ENCODE peak calls at places on chromosomes 5 and 9, in four cellular contexts. One of them, this sample, is unnamed. For H3K9me3, the result is how much of the 10 kb centered on the place peaks cover.

GRCh38 chr5:50553560-50553984 is 112.5 kb upstream of the EMB start:
- DNase-seq in prostate gland: peak
- DNase-seq in H1: no peak
- DNase-seq in endothelial cell of umbilical vein: no peak
- DNase-seq in this sample: peak

GRCh38 chr9:113707953-113708695 is 168.0 kb upstream of the ZNF618 start:
- DNase-seq in prostate gland: no peak
- DNase-seq in H1: peak
- DNase-seq in endothelial cell of umbilical vein: no peak
- DNase-seq in this sample: no peak

GRCh38 chr9:132327537-132327936 is 27.2 kb downstream of the SETX start:
- DNase-seq in prostate gland: no peak
- DNase-seq in H1: no peak
- DNase-seq in endothelial cell of umbilical vein: no peak
- DNase-seq in this sample: no peak

GRCh38 chr9:272251-273213 is 57.9 kb downstream of the DOCK8 start:
- DNase-seq in prostate gland: no peak
- DNase-seq in H1: no peak
- DNase-seq in endothelial cell of umbilical vein: no peak
- DNase-seq in this sample: no peak

GRCh38 chr9:120394058-120394669 is 185.8 kb downstream of the CDK5RAP2 start:
- DNase-seq in prostate gland: no peak
- DNase-seq in H1: no peak
- DNase-seq in endothelial cell of umbilical vein: no peak
- DNase-seq in this sample: no peak

GRCh38 chr9:82988488-82988887 is 74.5 kb downstream of the RASEF start:
- DNase-seq in prostate gland: no peak
- DNase-seq in H1: no peak
- DNase-seq in endothelial cell of umbilical vein: no peak
- DNase-seq in this sample: no peak

GRCh38 chr9:129888809-129889460 is 53.7 kb downstream of the USP20 start:
- DNase-seq in prostate gland: no peak
- DNase-seq in H1: no peak
- DNase-seq in endothelial cell of umbilical vein: no peak
- DNase-seq in this sample: no peak

GRCh38 chr5:116733995-116734716 is 159.5 kb upstream of the SEMA6A start:
- DNase-seq in prostate gland: peak
- DNase-seq in H1: peak
- DNase-seq in endothelial cell of umbilical vein: no peak
- DNase-seq in this sample: no peak

GRCh38 chr5:135821061-135821781 is 13.2 kb upstream of the SLC25A48 start:
- DNase-seq in prostate gland: no peak
- DNase-seq in H1: no peak
- DNase-seq in endothelial cell of umbilical vein: no peak
- DNase-seq in this sample: no peak

GRCh38 chr5:3913264-3913663 is 317.6 kb downstream of the IRX1 start:
- DNase-seq in prostate gland: no peak
- DNase-seq in H1: no peak
- DNase-seq in endothelial cell of umbilical vein: no peak
- DNase-seq in this sample: no peak

GRCh38 chr5:10668697-10669096 is 92.3 kb downstream of the DAP start:
- DNase-seq in prostate gland: no peak
- DNase-seq in H1: no peak
- DNase-seq in endothelial cell of umbilical vein: no peak
- DNase-seq in this sample: no peak

GRCh38 chr9:71885467-71885866 is 25.5 kb downstream of the ABHD17B start:
- DNase-seq in prostate gland: no peak
- DNase-seq in H1: no peak
- DNase-seq in endothelial cell of umbilical vein: peak
- DNase-seq in this sample: no peak

GRCh38 chr9:107282268-107282667 is 811 bp upstream of the RAD23B start:
- DNase-seq in prostate gland: peak
- DNase-seq in H1: no peak
- DNase-seq in endothelial cell of umbilical vein: no peak
- DNase-seq in this sample: no peak

GRCh38 chr5:43370352-43370751 is 41.8 kb downstream of the CCL28 start:
- DNase-seq in prostate gland: no peak
- DNase-seq in H1: no peak
- DNase-seq in endothelial cell of umbilical vein: no peak
- DNase-seq in this sample: no peak

GRCh38 chr5:82164957-82165698 is 113.0 kb downstream of the RPS23 start:
- DNase-seq in prostate gland: peak
- DNase-seq in H1: no peak
- DNase-seq in endothelial cell of umbilical vein: no peak
- DNase-seq in this sample: peak

GRCh38 chr9:15206949-15207696 is 99.9 kb downstream of the TTC39B start:
- DNase-seq in prostate gland: no peak
- DNase-seq in H1: no peak
- DNase-seq in endothelial cell of umbilical vein: no peak
- DNase-seq in this sample: no peak

GRCh38 chr5:142618125-142618524 is 67.8 kb downstream of the FGF1 start:
- DNase-seq in prostate gland: no peak
- DNase-seq in H1: no peak
- DNase-seq in endothelial cell of umbilical vein: peak
- DNase-seq in this sample: no peak

GRCh38 chr5:147226512-147226911 is 8.3 kb upstream of the STK32A start:
- DNase-seq in prostate gland: no peak
- DNase-seq in H1: no peak
- DNase-seq in endothelial cell of umbilical vein: no peak
- DNase-seq in this sample: peak

GRCh38 chr9:36023260-36024048 is 13.3 kb upstream of the RECK start:
- DNase-seq in prostate gland: peak
- DNase-seq in H1: peak
- DNase-seq in endothelial cell of umbilical vein: peak
- DNase-seq in this sample: peak

GRCh38 chr9:130498298-130498917 is 53.6 kb downstream of the ASS1 start:
- DNase-seq in prostate gland: no peak
- DNase-seq in H1: no peak
- DNase-seq in endothelial cell of umbilical vein: no peak
- DNase-seq in this sample: no peak

GRCh38 chr5:120083851-120084615 is 380.1 kb upstream of the PRR16 start:
- DNase-seq in prostate gland: no peak
- DNase-seq in H1: no peak
- DNase-seq in endothelial cell of umbilical vein: no peak
- DNase-seq in this sample: no peak

GRCh38 chr5:11958321-11958720 is 54.1 kb upstream of the CTNND2 start:
- DNase-seq in prostate gland: no peak
- DNase-seq in H1: no peak
- DNase-seq in endothelial cell of umbilical vein: no peak
- DNase-seq in this sample: no peak

GRCh38 chr9:28317706-28318210 is 744.5 kb upstream of the C9orf72 start:
- DNase-seq in prostate gland: no peak
- DNase-seq in H1: no peak
- DNase-seq in endothelial cell of umbilical vein: no peak
- DNase-seq in this sample: no peak

GRCh38 chr9:111301195-111301594 is 28.8 kb downstream of the OR2K2 start:
- DNase-seq in prostate gland: no peak
- DNase-seq in H1: no peak
- DNase-seq in endothelial cell of umbilical vein: no peak
- DNase-seq in this sample: no peak

GRCh38 chr5:150377964-150378694 is 20.6 kb downstream of the TCOF1 start:
- DNase-seq in prostate gland: no peak
- DNase-seq in H1: no peak
- DNase-seq in endothelial cell of umbilical vein: no peak
- DNase-seq in this sample: no peak

GRCh38 chr5:12272389-12272788 is 368.1 kb upstream of the CTNND2 start:
- DNase-seq in prostate gland: no peak
- DNase-seq in H1: peak
- DNase-seq in endothelial cell of umbilical vein: no peak
- DNase-seq in this sample: no peak

GRCh38 chr5:100616291-100616690 is 81.1 kb downstream of the FAM174A start:
- DNase-seq in prostate gland: no peak
- DNase-seq in H1: no peak
- DNase-seq in endothelial cell of umbilical vein: no peak
- DNase-seq in this sample: no peak

GRCh38 chr9:77554706-77555105 is 93.4 kb downstream of the GNA14 start:
- DNase-seq in prostate gland: no peak
- DNase-seq in H1: no peak
- DNase-seq in endothelial cell of umbilical vein: no peak
- DNase-seq in this sample: no peak

GRCh38 chr5:102561894-102562760 is 63.3 kb upstream of the SLCO6A1 start:
- DNase-seq in prostate gland: no peak
- DNase-seq in H1: peak
- DNase-seq in endothelial cell of umbilical vein: no peak
- DNase-seq in this sample: no peak

GRCh38 chr5:78974011-78974410 is 11.1 kb downstream of the ARSB start:
- DNase-seq in prostate gland: no peak
- DNase-seq in H1: no peak
- DNase-seq in endothelial cell of umbilical vein: peak
- DNase-seq in this sample: no peak

GRCh38 chr5:176369934-176370711 is 4.8 kb downstream of the ARL10 start:
- DNase-seq in prostate gland: no peak
- DNase-seq in H1: no peak
- DNase-seq in endothelial cell of umbilical vein: no peak
- DNase-seq in this sample: no peak

GRCh38 chr9:137371966-137372651 is 50.9 kb downstream of the EXD3 start:
- DNase-seq in prostate gland: no peak
- DNase-seq in H1: peak
- DNase-seq in endothelial cell of umbilical vein: no peak
- DNase-seq in this sample: peak

GRCh38 chr5:177491983-177492746 is 5.2 kb downstream of the PDLIM7 start:
- DNase-seq in prostate gland: no peak
- DNase-seq in H1: no peak
- DNase-seq in endothelial cell of umbilical vein: no peak
- DNase-seq in this sample: peak

GRCh38 chr5:177491429-177491945 is 5.9 kb downstream of the PDLIM7 start:
- DNase-seq in prostate gland: no peak
- DNase-seq in H1: peak
- DNase-seq in endothelial cell of umbilical vein: peak
- DNase-seq in this sample: no peak

GRCh38 chr5:177493795-177494355 is 3.5 kb downstream of the PDLIM7 start:
- DNase-seq in prostate gland: no peak
- DNase-seq in H1: no peak
- DNase-seq in endothelial cell of umbilical vein: no peak
- DNase-seq in this sample: no peak

GRCh38 chr5:177494356-177495195 is 2.8 kb downstream of the PDLIM7 start:
- DNase-seq in prostate gland: no peak
- DNase-seq in H1: peak
- DNase-seq in endothelial cell of umbilical vein: peak
- DNase-seq in this sample: peak

GRCh38 chr5:177492841-177493240 is 4.6 kb downstream of the PDLIM7 start:
- DNase-seq in prostate gland: no peak
- DNase-seq in H1: no peak
- DNase-seq in endothelial cell of umbilical vein: no peak
- DNase-seq in this sample: peak
- H3K27ac ChIP-seq in prostate gland: no peak
- H3K27ac ChIP-seq in H1: no peak
- H3K27ac ChIP-seq in endothelial cell of umbilical vein: peak
- H3K27ac ChIP-seq in this sample: no peak

GRCh38 chr5:145687943-145688342 is 147.2 kb downstream of the PRELID2 start:
- DNase-seq in prostate gland: no peak
- DNase-seq in H1: no peak
- DNase-seq in endothelial cell of umbilical vein: no peak
- DNase-seq in this sample: no peak
- TF ChIP-seq POLR2AphosphoS5 in prostate gland: no peak
- TF ChIP-seq POLR2AphosphoS5 in H1: no peak
- TF ChIP-seq POLR2AphosphoS5 in endothelial cell of umbilical vein: no peak
- TF ChIP-seq POLR2AphosphoS5 in this sample: no peak

GRCh38 chr5:159301351-159301911 is 28.9 kb downstream of the IL12B start:
- DNase-seq in prostate gland: no peak
- DNase-seq in H1: no peak
- DNase-seq in endothelial cell of umbilical vein: no peak
- DNase-seq in this sample: no peak
- H3K9me3 ChIP-seq in prostate gland: under half
- H3K9me3 ChIP-seq in H1: under half
- H3K9me3 ChIP-seq in endothelial cell of umbilical vein: under half
- H3K9me3 ChIP-seq in this sample: under half

DNA sequence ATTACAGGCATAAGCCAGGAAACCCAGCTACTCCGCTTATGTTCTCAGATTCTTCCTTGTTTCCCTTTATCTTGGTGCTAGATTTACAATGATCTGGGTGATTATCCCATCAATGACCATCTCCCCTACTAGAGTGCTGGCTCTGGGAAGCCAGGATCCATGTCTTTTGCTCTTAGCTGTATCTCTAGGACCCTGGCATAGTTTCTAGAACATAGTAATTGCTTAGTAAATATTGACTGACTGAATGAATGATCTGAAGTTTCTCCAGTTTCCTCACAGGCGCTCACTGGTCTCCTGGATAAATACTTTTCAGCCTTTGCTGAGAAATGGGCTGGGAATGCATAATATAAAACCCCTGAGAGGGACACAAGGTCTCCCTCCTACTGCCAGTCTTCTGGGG is 60.0 kb upstream of the KLF9 start:
- DNase-seq in prostate gland: peak
- DNase-seq in H1: no peak
- DNase-seq in endothelial cell of umbilical vein: no peak
- DNase-seq in this sample: no peak
- H3K27ac ChIP-seq in prostate gland: peak
- H3K27ac ChIP-seq in H1: no peak
- H3K27ac ChIP-seq in endothelial cell of umbilical vein: no peak
- H3K27ac ChIP-seq in this sample: peak

GRCh38 chr5:179900707-179901106 is 7.0 kb downstream of the TBC1D9B start:
- DNase-seq in prostate gland: no peak
- DNase-seq in H1: no peak
- DNase-seq in endothelial cell of umbilical vein: no peak
- DNase-seq in this sample: peak
- TF ChIP-seq POLR2AphosphoS5 in prostate gland: no peak
- TF ChIP-seq POLR2AphosphoS5 in H1: no peak
- TF ChIP-seq POLR2AphosphoS5 in endothelial cell of umbilical vein: no peak
- TF ChIP-seq POLR2AphosphoS5 in this sample: no peak

This sample was measured in upper lobe of left lung.